ENCODE peak calls at places on chromosomes 6 and 20, in ten cellular contexts. D is SK-N-DZ; U is 8988T; H is hypothalamus; Q is glutamatergic neuron; F is stimulated activated CD4-positive, alpha-beta T cell treated with anti-CD3 and anti-CD28 coated beads, Interleukin-2, amount 100 ng/mL, for 48 hours; L is astrocyte of the spinal cord; P is activated CD4-positive, alpha-beta T cell treated with anti-CD3 and anti-CD28 coated beads, Interleukin-2, amount 50 U/mL, for 1 hour; Z is fibroblast of mammary gland; R is esophagus squamous epithelium. N is an unnamed sample.
A peak's percentile ranks its signal among the peaks of the same experiment; 100 is the strongest.

GRCh38 chr20:10940941-10941340 is 267.1 kb upstream of the JAG1 start:
- DNase-seq in D (no peak), U (no peak), H (no peak), Q (no peak), F (no peak), L (no peak), P (no peak), Z (no peak), R (no peak), N (no peak)

GRCh38 chr20:25084616-25085187 is 2.8 kb upstream of the VSX1 start:
- DNase-seq in D (no peak), U (no peak), H (no peak), Q (no peak), F (no peak), L (no peak), P (no peak), Z (no peak), R (no peak), N (no peak)

GRCh38 chr6:33430991-33431879 is 11.4 kb downstream of the SYNGAP1 start:
- DNase-seq in D (peak; percentile 77), U (peak; percentile 99), H (peak; percentile 71), Q (peak; percentile 74), F (peak; percentile 51), L (peak; percentile 55), P (peak; percentile 83), Z (peak; percentile 47), R (no peak), N (peak; percentile 83)

GRCh38 chr6:130529569-130530149 is 163.8 kb downstream of the TMEM200A start:
- DNase-seq in D (no peak), U (no peak), H (no peak), Q (no peak), F (no peak), L (no peak), P (no peak), Z (no peak), R (no peak), N (no peak)

GRCh38 chr6:43702522-43703440 is 15.2 kb upstream of the MRPS18A start:
- DNase-seq in D (peak; percentile 88), U (no peak), H (no peak), Q (peak; percentile 80), F (no peak), L (peak; percentile 89), P (no peak), Z (peak; percentile 96), R (no peak), N (peak; percentile 95)

GRCh38 chr6:164753517-164753916 is 555.9 kb downstream of the C6orf118 start:
- DNase-seq in D (no peak), U (no peak), H (no peak), Q (no peak), F (no peak), L (peak; percentile 74), P (no peak), Z (peak; percentile 63), R (no peak), N (no peak)

GRCh38 chr6:105814745-105815536 is 271.2 kb upstream of the PRDM1 start:
- DNase-seq in D (no peak), U (no peak), H (no peak), Q (no peak), F (no peak), L (no peak), P (no peak), Z (no peak), R (no peak), N (no peak)

GRCh38 chr20:48186447-48186846 is 401.2 kb upstream of the SULF2 start:
- DNase-seq in D (no peak), U (no peak), H (no peak), Q (no peak), F (no peak), L (no peak), P (no peak), Z (peak; percentile 10), R (no peak), N (no peak)

GRCh38 chr6:169902604-169903003 is 151.2 kb downstream of the ERMARD start:
- DNase-seq in D (no peak), U (no peak), H (no peak), Q (no peak), F (no peak), L (no peak), P (no peak), Z (no peak), R (no peak), N (no peak)

GRCh38 chr6:129667621-129668020 is 42.4 kb downstream of the ARHGAP18 start:
- DNase-seq in D (no peak), U (no peak), H (no peak), Q (no peak), F (no peak), L (peak; percentile 57), P (no peak), Z (no peak), R (no peak), N (no peak)

GRCh38 chr20:51198876-51199523 is 176.1 kb upstream of the KCNG1 start:
- DNase-seq in D (no peak), U (no peak), H (no peak), Q (no peak), F (no peak), L (no peak), P (no peak), Z (no peak), R (no peak), N (no peak)

GRCh38 chr6:39154705-39155104 is 39.7 kb upstream of the SAYSD1 start:
- DNase-seq in D (no peak), U (no peak), H (no peak), Q (no peak), F (no peak), L (no peak), P (no peak), Z (no peak), R (no peak), N (no peak)

GRCh38 chr20:2042400-2042799 is 48.5 kb upstream of the PDYN start:
- DNase-seq in D (no peak), U (no peak), H (no peak), Q (no peak), F (no peak), L (peak; percentile 1), P (no peak), Z (peak; percentile 66), R (no peak), N (no peak)

GRCh38 chr6:106476326-106477105 is 116.0 kb downstream of the CRYBG1 start:
- DNase-seq in D (no peak), U (no peak), H (no peak), Q (no peak), F (no peak), L (peak; percentile 45), P (no peak), Z (peak; percentile 78), R (no peak), N (no peak)

GRCh38 chr20:44805991-44806729 is 4.2 kb downstream of the RIMS4 start:
- DNase-seq in D (peak; percentile 99), U (no peak), H (peak; percentile 12), Q (peak; percentile 91), F (no peak), L (peak; percentile 1), P (no peak), Z (peak; percentile 71), R (no peak), N (peak; percentile 69)

GRCh38 chr6:118650500-118651281 is 700 bp downstream of the CEP85L start:
- DNase-seq in D (peak; percentile 66), U (peak; percentile 21), H (peak; percentile 43), Q (peak; percentile 79), F (peak; percentile 25), L (peak; percentile 58), P (peak; percentile 27), Z (peak; percentile 45), R (no peak), N (peak; percentile 48)

GRCh38 chr6:90074161-90074560 is 179.9 kb downstream of the GJA10 start:
- DNase-seq in D (no peak), U (no peak), H (no peak), Q (no peak), F (no peak), L (no peak), P (no peak), Z (peak; percentile 14), R (no peak), N (no peak)

GRCh38 chr6:43831211-43831610 is 61.2 kb downstream of the VEGFA start:
- DNase-seq in D (no peak), U (no peak), H (no peak), Q (no peak), F (no peak), L (no peak), P (no peak), Z (no peak), R (no peak), N (no peak)

GRCh38 chr6:170292778-170293164 is 1.9 kb upstream of the DLL1 start:
- DNase-seq in D (no peak), U (peak; percentile 97), H (no peak), Q (no peak), F (no peak), L (no peak), P (no peak), Z (no peak), R (no peak), N (no peak)

GRCh38 chr20:48921883-48922867 is 664 bp downstream of the ARFGEF2 start:
- DNase-seq in D (no peak), U (peak; percentile 65), H (no peak), Q (peak; percentile 79), F (no peak), L (peak; percentile 20), P (peak; percentile 8), Z (peak; percentile 37), R (no peak), N (no peak)

GRCh38 chr6:134752445-134752844 is 197.5 kb downstream of the ALDH8A1 start:
- DNase-seq in D (no peak), U (no peak), H (no peak), Q (no peak), F (no peak), L (no peak), P (no peak), Z (no peak), R (no peak), N (no peak)

GRCh38 chr6:45327956-45328522 is at the start of gene RUNX2:
- DNase-seq in D (no peak), U (no peak), H (no peak), Q (no peak), F (no peak), L (peak; percentile 97), P (no peak), Z (peak; percentile 95), R (no peak), N (no peak)

GRCh38 chr6:132300323-132300949 is 100.8 kb downstream of the MOXD1 start:
- DNase-seq in D (peak; percentile 60), U (no peak), H (no peak), Q (peak; percentile 31), F (peak; percentile 7), L (peak; percentile 57), P (no peak), Z (peak; percentile 73), R (no peak), N (no peak)

GRCh38 chr6:52887912-52888535 is 21.5 kb downstream of the GSTA3 start:
- DNase-seq in D (no peak), U (no peak), H (no peak), Q (no peak), F (no peak), L (no peak), P (no peak), Z (peak; percentile 26), R (no peak), N (no peak)

GRCh38 chr6:140879861-140880260 is 1252.9 kb upstream of the GJE1 start:
- DNase-seq in D (no peak), U (no peak), H (no peak), Q (no peak), F (no peak), L (peak; percentile 55), P (no peak), Z (peak; percentile 87), R (no peak), N (no peak)

GRCh38 chr6:138161434-138162103 is at the start of gene ARFGEF3:
- DNase-seq in D (peak; percentile 10), U (peak; percentile 87), H (peak; percentile 16), Q (peak; percentile 67), F (peak; percentile 49), L (peak; percentile 28), P (peak; percentile 49), Z (peak; percentile 14), R (no peak), N (peak; percentile 67)

GRCh38 chr6:111625511-111626331 is 20.0 kb upstream of the TRAF3IP2 start:
- DNase-seq in D (no peak), U (no peak), H (peak; percentile 37), Q (no peak), F (no peak), L (peak; percentile 78), P (no peak), Z (peak; percentile 91), R (no peak), N (no peak)

GRCh38 chr20:13412806-13413445 is 191.9 kb downstream of the ISM1 start:
- DNase-seq in D (no peak), U (no peak), H (no peak), Q (no peak), F (no peak), L (no peak), P (no peak), Z (peak; percentile 22), R (no peak), N (no peak)